ENCODE peak calls at places on chromosome 12, in six cellular contexts. I, X, F, M, P and T are unnamed samples.

GRCh38 chr12:47387991-47388390 is 308.2 kb upstream of the AMIGO2 start:
- DNase-seq in X (no peak), P (no peak), F (no peak), M (no peak), I (no peak), T (no peak)

GRCh38 chr12:5458229-5459050 is 26.5 kb downstream of the NTF3 start:
- DNase-seq in X (no peak), M (no peak), I (no peak), F (no peak), P (no peak), T (no peak)

GRCh38 chr12:15151141-15152091 is 69.8 kb downstream of the RERG start:
- DNase-seq in X (no peak), I (peak), P (no peak), F (no peak), M (no peak), T (peak)

GRCh38 chr12:120321382-120322202 is 6.0 kb downstream of the PLA2G1B start:
- DNase-seq in I (no peak), X (no peak), M (no peak), F (no peak), P (no peak), T (no peak)

GRCh38 chr12:75813066-75813465 is 218.5 kb downstream of the PHLDA1 start:
- DNase-seq in F (no peak), P (no peak), M (no peak), I (no peak), X (no peak), T (no peak)

GRCh38 chr12:10701843-10702242 is 21.3 kb downstream of the YBX3 start:
- DNase-seq in F (no peak), I (no peak), P (no peak), X (no peak), M (no peak), T (no peak)

GRCh38 chr12:104303538-104304151 is at the start of gene EID3:
- DNase-seq in M (peak), P (peak), I (peak), F (no peak), X (no peak), T (peak)

GRCh38 chr12:108563135-108563803 is 873 bp downstream of the ISCU start:
- DNase-seq in I (peak), M (peak), X (peak), P (peak), F (peak), T (peak)

GRCh38 chr12:66140726-66141125 is 10.2 kb upstream of the LLPH start:
- DNase-seq in X (no peak), M (no peak), I (no peak), P (no peak), F (no peak), T (no peak)

GRCh38 chr12:118107026-118107425 is 3.2 kb upstream of the VSIG10 start:
- DNase-seq in M (no peak), P (no peak), I (no peak), F (no peak), X (no peak), T (no peak)

GRCh38 chr12:27801630-27802029 is 21.6 kb upstream of the MANSC4 start:
- DNase-seq in P (no peak), X (no peak), I (no peak), M (no peak), F (no peak), T (no peak)

GRCh38 chr12:132740652-132741051 is 21.0 kb downstream of the ANKLE2 start:
- DNase-seq in M (no peak), F (no peak), P (no peak), X (no peak), I (no peak), T (no peak)

GRCh38 chr12:124713041-124713435 is 145.6 kb upstream of the NCOR2 start:
- DNase-seq in M (no peak), F (no peak), X (no peak), P (no peak), I (no peak), T (no peak)

GRCh38 chr12:50862316-50862715 is 19.6 kb downstream of the TMPRSS12 start:
- DNase-seq in P (no peak), X (peak), F (peak), M (peak), I (peak), T (no peak)

GRCh38 chr12:50825372-50825838 is 17.3 kb upstream of the TMPRSS12 start:
- DNase-seq in X (peak), M (peak), F (peak), I (peak), P (no peak), T (peak)

GRCh38 chr12:12612403-12612802 is 727 bp downstream of the CREBL2 start:
- DNase-seq in F (no peak), P (peak), M (no peak), X (peak), I (peak), T (peak)

GRCh38 chr12:115569694-115570093 is 707.8 kb downstream of the MED13L start:
- DNase-seq in M (no peak), I (peak), X (no peak), F (no peak), P (no peak), T (no peak)

GRCh38 chr12:4001031-4001430 is 127.8 kb upstream of the PARP11 start:
- DNase-seq in F (no peak), I (no peak), P (no peak), X (no peak), M (no peak), T (no peak)

GRCh38 chr12:124512667-124513296 is 54.6 kb downstream of the NCOR2 start:
- DNase-seq in F (peak), M (peak), X (peak), I (peak), P (no peak), T (peak)

GRCh38 chr12:53696285-53696654 is 20.4 kb upstream of the ATP5MC2 start:
- DNase-seq in X (peak), M (no peak), F (peak), P (no peak), I (peak), T (peak)

GRCh38 chr12:46659032-46659703 is 166.6 kb downstream of the SLC38A4 start:
- DNase-seq in M (no peak), I (peak), P (no peak), F (no peak), X (no peak), T (peak)